ENCODE peak calls at places on chromosome 15, in ten cellular contexts. Q is right atrium auricular region; J is CD4-positive, alpha-beta memory T cell; N is tibial artery; Y is effector memory CD4-positive, alpha-beta T cell; U is colonic mucosa; H is AG04450; X is CD8-positive, alpha-beta memory T cell; D is thyroid gland; G is substantia nigra. C is an unnamed sample.
A peak's percentile ranks its signal among the peaks of the same experiment; 100 is the strongest.

GRCh38 chr15:88791637-88792036 is 11.6 kb upstream of the ACAN start:
- DNase-seq in Q (no peak), J (no peak), N (no peak), Y (no peak), U (no peak), H (no peak), X (no peak), D (no peak), G (no peak), C (peak; percentile 45)

GRCh38 chr15:44296625-44297524 is 8.4 kb downstream of the GOLM2 start:
- DNase-seq in Q (no peak), J (no peak), N (no peak), Y (no peak), U (peak; percentile 67), H (no peak), X (no peak), D (no peak), G (no peak), C (peak; percentile 39)

GRCh38 chr15:41881925-41882688 is 11.7 kb downstream of the SPTBN5 start:
- DNase-seq in Q (no peak), J (no peak), N (no peak), Y (no peak), U (peak; percentile 45), H (no peak), X (no peak), D (peak; percentile 71), G (no peak), C (no peak)

GRCh38 chr15:101172421-101173097 is 79.3 kb downstream of the CHSY1 start:
- DNase-seq in Q (no peak), J (no peak), N (no peak), Y (no peak), U (no peak), H (no peak), X (no peak), D (no peak), G (no peak), C (no peak)

GRCh38 chr15:90557651-90558084 is 27.9 kb downstream of the CRTC3 start:
- DNase-seq in Q (peak; percentile 95), J (no peak), N (peak; percentile 97), Y (no peak), U (peak; percentile 46), H (no peak), X (no peak), D (peak; percentile 96), G (peak; percentile 26), C (no peak)

GRCh38 chr15:43509923-43510229 is 7.5 kb upstream of the MAP1A start:
- DNase-seq in Q (no peak), J (no peak), N (no peak), Y (no peak), U (no peak), H (no peak), X (no peak), D (no peak), G (no peak), C (no peak)

GRCh38 chr15:78035319-78035718 is 42.2 kb downstream of the TBC1D2B start:
- DNase-seq in Q (no peak), J (no peak), N (no peak), Y (peak; percentile 32), U (no peak), H (no peak), X (peak; percentile 46), D (peak; percentile 63), G (no peak), C (no peak)

GRCh38 chr15:40906947-40907802 is 12.9 kb downstream of the VPS18 start:
- DNase-seq in Q (no peak), J (peak; percentile 60), N (no peak), Y (peak; percentile 42), U (peak; percentile 80), H (no peak), X (peak; percentile 44), D (peak; percentile 68), G (no peak), C (no peak)

GRCh38 chr15:50358805-50359204 is 3.8 kb upstream of the GABPB1 start:
- DNase-seq in Q (no peak), J (no peak), N (no peak), Y (no peak), U (no peak), H (no peak), X (no peak), D (peak; percentile 17), G (no peak), C (no peak)

GRCh38 chr15:34616613-34617012 is 33.2 kb upstream of the GOLGA8B start:
- DNase-seq in Q (no peak), J (no peak), N (no peak), Y (no peak), U (no peak), H (no peak), X (no peak), D (peak; percentile 31), G (no peak), C (peak; percentile 14)

GRCh38 chr15:66985653-66986052 is 79.7 kb upstream of the SMAD3 start:
- DNase-seq in Q (no peak), J (no peak), N (no peak), Y (no peak), U (no peak), H (no peak), X (no peak), D (no peak), G (no peak), C (no peak)

GRCh38 chr15:51024735-51025453 is 69.8 kb downstream of the TNFAIP8L3 start:
- DNase-seq in Q (no peak), J (no peak), N (no peak), Y (no peak), U (no peak), H (no peak), X (no peak), D (no peak), G (no peak), C (peak; percentile 80)

GRCh38 chr15:90860942-90861675 is 7.3 kb upstream of the FURIN start:
- DNase-seq in Q (no peak), J (no peak), N (no peak), Y (no peak), U (peak; percentile 54), H (no peak), X (no peak), D (no peak), G (no peak), C (peak; percentile 78)

GRCh38 chr15:81255596-81255995 is 58.9 kb downstream of the IL16 start:
- DNase-seq in Q (no peak), J (no peak), N (no peak), Y (no peak), U (no peak), H (no peak), X (no peak), D (no peak), G (no peak), C (no peak)

GRCh38 chr15:64381000-64381751 is at the start of gene PCLAF:
- DNase-seq in Q (peak; percentile 96), J (peak; percentile 85), N (peak; percentile 96), Y (peak; percentile 86), U (peak; percentile 97), H (peak; percentile 90), X (peak; percentile 88), D (peak; percentile 95), G (peak; percentile 90), C (peak; percentile 62)
- H3K27ac ChIP-seq in Q (no peak within 1 kb of the TSS), J (peak within 1 kb of the TSS; percentile 14), N (no peak within 1 kb of the TSS), Y (no peak within 1 kb of the TSS), U (no peak within 1 kb of the TSS), H (peak within 1 kb of the TSS; percentile 57), X (peak within 1 kb of the TSS; percentile 71), D (no peak within 1 kb of the TSS), G (no peak within 1 kb of the TSS), C (no peak within 1 kb of the TSS)

GRCh38 chr15:60091150-60091549 is 87.0 kb downstream of the FOXB1 start:
- DNase-seq in Q (no peak), J (no peak), N (no peak), Y (no peak), U (no peak), H (peak; percentile 34), X (no peak), D (peak; percentile 29), G (no peak), C (peak; percentile 89)
- H3K27ac ChIP-seq in Q (no peak overlapping the region), J (no peak overlapping the region), N (no peak overlapping the region), Y (no peak overlapping the region), U (no peak overlapping the region), H (no peak overlapping the region), X (no peak overlapping the region), D (peak overlapping the region; percentile 49), G (no peak overlapping the region), C (peak overlapping the region; percentile 76)

GRCh38 chr15:74664670-74665069 is 31.2 kb downstream of the EDC3 start:
- DNase-seq in Q (no peak), J (no peak), N (no peak), Y (no peak), U (no peak), H (no peak), X (no peak), D (no peak), G (no peak), C (no peak)
- H3K27ac ChIP-seq in Q (peak overlapping the region; percentile 19), J (no peak overlapping the region), N (peak overlapping the region; percentile 35), Y (no peak overlapping the region), U (peak overlapping the region; percentile 63), H (no peak overlapping the region), X (no peak overlapping the region), D (peak overlapping the region; percentile 51), G (no peak overlapping the region), C (peak overlapping the region; percentile 34)

GRCh38 chr15:45657769-45658545 is 23.1 kb downstream of the SQOR start:
- DNase-seq in Q (no peak), J (no peak), N (no peak), Y (no peak), U (peak; percentile 60), H (no peak), X (no peak), D (no peak), G (no peak), C (no peak)

GRCh38 chr15:45664451-45664850 is 29.6 kb downstream of the SQOR start:
- DNase-seq in Q (no peak), J (no peak), N (no peak), Y (no peak), U (no peak), H (peak; percentile 45), X (no peak), D (no peak), G (no peak), C (no peak)

GRCh38 chr15:45665261-45665660 is 30.4 kb downstream of the SQOR start:
- DNase-seq in Q (no peak), J (no peak), N (no peak), Y (no peak), U (no peak), H (no peak), X (no peak), D (no peak), G (no peak), C (no peak)

GRCh38 chr15:45662375-45662774 is 27.5 kb downstream of the SQOR start:
- DNase-seq in Q (no peak), J (no peak), N (no peak), Y (no peak), U (no peak), H (no peak), X (no peak), D (no peak), G (no peak), C (no peak)

DNA sequence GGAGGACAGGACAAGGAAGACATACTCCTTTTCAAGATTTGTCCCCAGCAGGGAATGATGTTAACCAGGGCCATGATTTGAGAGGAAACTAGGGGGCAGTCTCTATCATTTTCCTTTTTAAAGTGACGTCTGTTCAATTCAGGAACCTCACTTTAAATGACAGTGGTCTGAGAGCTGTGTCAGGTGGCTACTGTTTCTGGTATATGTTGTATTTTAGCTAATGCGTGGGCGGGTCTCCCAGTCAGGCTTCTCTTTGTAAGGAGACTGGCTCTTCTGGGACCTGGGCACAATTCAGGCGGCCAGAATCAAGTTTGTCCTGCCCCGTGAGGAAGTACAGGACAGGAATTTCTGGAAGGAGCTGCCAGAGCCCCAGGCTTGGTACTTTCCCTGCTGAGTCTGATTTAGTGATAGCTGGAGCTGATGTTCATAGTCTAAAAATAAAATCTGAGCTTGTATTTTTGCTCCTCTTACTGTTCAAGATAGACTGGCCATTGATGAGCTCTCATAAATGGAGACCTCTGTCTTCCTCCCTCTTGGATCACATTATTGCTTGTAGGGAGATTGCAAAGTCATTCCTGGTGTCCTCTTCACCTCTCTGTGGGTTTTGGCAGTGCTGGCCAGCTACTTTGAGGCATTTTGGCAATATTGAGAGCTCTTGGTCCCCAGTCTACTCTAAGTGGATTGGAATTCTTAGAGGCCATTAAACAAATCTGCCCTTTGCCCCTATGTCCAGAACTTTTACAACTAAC is 25.6 kb downstream of the SQOR start:
- DNase-seq in Q (no peak), J (no peak), N (no peak), Y (no peak), U (no peak), H (no peak), X (no peak), D (no peak), G (no peak), C (no peak)
- H3K27ac ChIP-seq in Q (peak overlapping the region; percentile 14), J (no peak overlapping the region), N (peak overlapping the region; percentile 56), Y (no peak overlapping the region), U (peak overlapping the region; percentile 64), H (no peak overlapping the region), X (no peak overlapping the region), D (no peak overlapping the region), G (no peak overlapping the region), C (peak overlapping the region; percentile 20)